ENCODE peak calls at places on chromosomes 13 and 19, in five cellular contexts. E is A549; B is substantia nigra; M is cardiac muscle cell; A is CD8-positive, alpha-beta memory T cell. Q is an unnamed sample.

GRCh38 chr13:20993661-20994440 is 67.5 kb downstream of the LATS2 start:
- DNase-seq in E (no peak), B (no peak), M (peak), A (no peak), Q (no peak)

GRCh38 chr19:7460562-7460966 is 28.3 kb downstream of the PEX11G start:
- DNase-seq in E (no peak), B (no peak), M (peak), A (no peak), Q (no peak)

GRCh38 chr19:58543826-58544590 is at the start of gene TRIM28:
- DNase-seq in E (peak), B (no peak), M (peak), A (peak), Q (peak)

GRCh38 chr19:9877775-9878510 is 42.8 kb downstream of the PIN1 start:
- DNase-seq in E (no peak), B (no peak), M (peak), A (no peak), Q (no peak)

GRCh38 chr13:98775844-98776598 is 23.5 kb upstream of the SLC15A1 start:
- DNase-seq in E (peak), B (no peak), M (no peak), A (no peak), Q (peak)

GRCh38 chr19:27740396-27740795 is 1472.6 kb downstream of the UQCRFS1 start:
- DNase-seq in E (no peak), B (no peak), M (no peak), A (no peak), Q (no peak)

GRCh38 chr13:46926856-46927625 is 30.2 kb upstream of the HTR2A start:
- DNase-seq in E (no peak), B (no peak), M (peak), A (no peak), Q (no peak)

GRCh38 chr13:73794755-73795154 is 339.4 kb downstream of the KLF12 start:
- DNase-seq in E (no peak), B (no peak), M (no peak), A (no peak), Q (no peak)

GRCh38 chr19:4288091-4288777 is 9.2 kb downstream of the SHD start:
- DNase-seq in E (no peak), B (no peak), M (no peak), A (no peak), Q (no peak)

GRCh38 chr13:43203781-43204180 is 180.4 kb downstream of the DNAJC15 start:
- DNase-seq in E (no peak), B (no peak), M (no peak), A (no peak), Q (no peak)

GRCh38 chr19:45913874-45914830 is at the start of gene NANOS2:
- DNase-seq in E (no peak), B (no peak), M (peak), A (no peak), Q (no peak)

GRCh38 chr13:100526299-100527030 is 62.1 kb downstream of the GGACT start:
- DNase-seq in E (no peak), B (no peak), M (no peak), A (no peak), Q (no peak)

GRCh38 chr13:31200636-31200970 is 828 bp downstream of the B3GLCT start:
- DNase-seq in E (peak), B (no peak), M (no peak), A (no peak), Q (no peak)

GRCh38 chr19:13176345-13176744 is 26.1 kb downstream of the IER2 start:
- DNase-seq in E (no peak), B (no peak), M (no peak), A (no peak), Q (no peak)

GRCh38 chr19:6551607-6552450 is 21.0 kb downstream of the TNFSF9 start:
- DNase-seq in E (peak), B (no peak), M (peak), A (peak), Q (no peak)

GRCh38 chr19:14342809-14343208 is 38.4 kb upstream of the ADGRE5 start:
- DNase-seq in E (no peak), B (no peak), M (no peak), A (no peak), Q (no peak)

GRCh38 chr19:48962029-48962848 is 2.9 kb upstream of the FTL start:
- DNase-seq in E (peak), B (no peak), M (peak), A (peak), Q (no peak)

GRCh38 chr13:75347925-75348324 is 134.0 kb downstream of the TBC1D4 start:
- DNase-seq in E (no peak), B (no peak), M (no peak), A (no peak), Q (no peak)

GRCh38 chr19:42316223-42317211 is 3.4 kb downstream of the TMEM145 start:
- DNase-seq in E (no peak), B (no peak), M (peak), A (no peak), Q (no peak)

GRCh38 chr13:101930331-101930730 is 471.5 kb downstream of the FGF14 start:
- DNase-seq in E (no peak), B (no peak), M (no peak), A (no peak), Q (no peak)

GRCh38 chr13:112057736-112058518 is 9.0 kb upstream of the SOX1 start:
- DNase-seq in E (no peak), B (no peak), M (no peak), A (no peak), Q (no peak)

GRCh38 chr13:98792784-98793183 is 40.3 kb upstream of the SLC15A1 start:
- DNase-seq in E (no peak), B (no peak), M (no peak), A (no peak), Q (no peak)

GRCh38 chr13:50400930-50401553 is 385.8 kb downstream of the KCNRG start:
- DNase-seq in E (no peak), B (peak), M (peak), A (no peak), Q (peak)

GRCh38 chr19:35433448-35433847 is 14.6 kb upstream of the FFAR2 start:
- DNase-seq in E (no peak), B (no peak), M (no peak), A (no peak), Q (no peak)
- H3K27ac ChIP-seq in E (no peak), B (no peak), M (no peak), A (no peak), Q (no peak)

DNA sequence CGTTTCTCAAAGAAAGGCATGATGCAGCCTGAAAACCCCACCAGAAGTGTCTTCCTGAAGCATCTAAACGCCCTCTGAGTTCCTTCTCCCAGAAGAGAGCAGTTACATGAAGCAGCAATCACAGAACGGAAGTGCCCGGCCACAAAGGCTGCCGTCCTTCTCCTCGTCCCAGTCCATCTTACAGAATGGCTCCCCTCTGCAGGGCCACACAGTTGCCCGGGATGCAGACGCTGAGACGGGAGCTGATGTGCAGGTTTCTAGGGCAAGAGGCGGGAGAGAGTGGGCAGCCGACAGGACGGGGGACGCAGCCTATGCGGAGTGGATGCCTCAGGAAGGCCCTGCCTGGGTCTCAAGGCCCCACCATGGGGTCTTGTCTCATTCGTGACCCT is 34.9 kb downstream of the RASA3 start:
- DNase-seq in E (no peak), B (no peak), M (no peak), A (no peak), Q (no peak)
- H3K27ac ChIP-seq in E (no peak), B (peak), M (peak), A (no peak), Q (no peak)

DNA sequence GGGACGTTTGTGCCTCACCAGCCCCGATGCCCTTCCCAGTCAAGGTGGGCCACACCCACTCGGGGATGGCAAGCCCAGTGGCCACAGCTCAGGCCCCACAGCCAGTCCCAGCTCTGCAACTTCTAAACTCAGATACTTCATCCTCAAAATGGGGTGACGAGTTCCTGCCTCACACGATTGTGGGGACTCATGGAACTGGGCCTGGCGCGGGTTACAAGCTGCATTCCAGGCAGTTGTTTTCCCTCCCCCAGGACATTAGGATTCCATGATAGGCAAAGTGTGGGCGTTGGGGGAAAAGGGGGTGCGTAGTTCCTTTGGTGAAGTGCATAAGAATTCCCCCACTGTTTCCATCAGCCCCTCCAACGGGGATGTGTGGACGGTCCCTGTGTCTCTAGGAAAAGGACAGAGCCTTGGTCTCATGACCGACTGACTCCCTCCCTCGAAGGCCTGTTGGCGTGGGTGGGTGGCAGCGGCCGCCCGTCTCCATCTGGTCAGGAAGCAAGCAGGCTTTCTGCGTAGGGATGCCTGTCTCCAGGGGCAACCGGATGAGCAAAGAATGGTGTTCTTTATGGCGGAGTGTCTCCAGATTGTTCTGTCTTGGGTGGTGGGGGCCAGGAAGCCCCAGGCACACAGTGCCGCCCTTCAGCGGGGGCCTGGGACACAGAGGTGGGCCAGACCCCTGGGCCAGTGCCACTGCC is 21.0 kb upstream of the NPAS1 start:
- DNase-seq in E (no peak), B (no peak), M (no peak), A (no peak), Q (no peak)
- H3K27ac ChIP-seq in E (no peak), B (peak), M (no peak), A (no peak), Q (no peak)

DNA sequence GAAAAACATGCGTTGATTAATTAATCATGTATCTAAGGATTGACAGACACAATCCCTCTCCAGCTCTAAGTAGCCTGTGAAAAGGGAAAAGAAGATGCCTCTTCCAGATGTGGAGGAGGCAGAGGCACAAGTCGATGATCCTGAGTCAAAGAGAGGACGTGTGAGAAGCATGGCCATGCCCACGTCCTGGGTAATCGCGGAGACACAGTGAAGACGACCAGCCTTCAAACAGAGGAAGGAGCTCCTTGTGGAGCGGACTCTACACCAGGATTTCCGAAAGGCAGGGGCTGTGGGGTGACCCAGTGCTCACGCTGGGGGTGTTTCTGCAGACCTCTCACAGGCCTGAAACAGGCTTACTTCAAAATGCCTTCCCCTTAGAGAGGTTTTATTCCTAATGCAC is 70.5 kb downstream of the COL4A1 start:
- DNase-seq in E (no peak), B (no peak), M (no peak), A (no peak), Q (no peak)
- H3K27ac ChIP-seq in E (no peak), B (no peak), M (no peak), A (no peak), Q (no peak)

DNA sequence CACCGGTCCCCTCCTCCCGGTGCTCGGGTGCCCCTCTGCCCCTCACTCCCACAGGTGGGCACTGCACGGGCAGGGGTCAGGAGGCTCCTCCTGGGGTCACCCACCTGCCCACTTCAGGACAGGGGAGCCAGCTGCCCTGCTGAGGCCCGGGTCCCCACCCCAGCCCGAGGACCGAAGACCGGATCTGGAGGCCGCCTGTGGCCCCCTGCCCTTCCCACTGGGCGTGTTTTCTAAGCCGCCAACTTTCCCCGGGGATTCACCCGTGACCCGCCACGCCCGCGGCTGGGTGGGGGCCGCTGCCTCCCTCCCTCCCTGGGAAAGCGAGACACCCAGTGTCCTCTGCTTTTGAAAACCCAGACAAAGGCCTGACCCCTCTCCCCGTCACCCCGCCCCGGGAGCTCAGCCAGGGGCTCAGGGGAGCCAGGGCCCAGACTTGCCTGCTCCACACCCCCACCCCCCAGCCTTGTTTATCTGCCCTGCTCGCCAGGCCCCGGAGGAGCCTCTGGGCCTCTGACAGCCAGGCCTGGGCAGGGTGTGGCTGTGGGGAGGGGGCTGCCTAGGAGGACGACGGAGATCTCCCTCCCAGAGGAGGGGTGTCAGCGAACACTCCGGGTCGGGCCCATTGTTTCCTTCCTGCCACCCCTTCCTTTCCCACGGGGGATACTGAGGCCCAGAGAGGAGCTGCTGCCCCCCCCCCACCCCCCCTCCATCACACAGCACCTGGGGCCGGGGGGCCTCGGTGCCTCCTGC is 1.4 kb downstream of the PALM start:
- DNase-seq in E (no peak), B (no peak), M (no peak), A (no peak), Q (no peak)
- H3K27ac ChIP-seq in E (no peak), B (peak), M (no peak), A (no peak), Q (no peak)

GRCh38 chr19:11131471-11131870 is 24.1 kb downstream of the SPC24 start:
- DNase-seq in E (no peak), B (no peak), M (no peak), A (no peak), Q (no peak)

GRCh38 chr19:11127905-11128304 is 27.7 kb downstream of the SPC24 start:
- DNase-seq in E (no peak), B (no peak), M (no peak), A (no peak), Q (no peak)

GRCh38 chr19:11136400-11137101 is 19.0 kb downstream of the SPC24 start:
- DNase-seq in E (no peak), B (no peak), M (no peak), A (no peak), Q (no peak)

GRCh38 chr19:11125994-11126685 is 29.4 kb downstream of the SPC24 start:
- DNase-seq in E (peak), B (peak), M (peak), A (peak), Q (no peak)

DNA sequence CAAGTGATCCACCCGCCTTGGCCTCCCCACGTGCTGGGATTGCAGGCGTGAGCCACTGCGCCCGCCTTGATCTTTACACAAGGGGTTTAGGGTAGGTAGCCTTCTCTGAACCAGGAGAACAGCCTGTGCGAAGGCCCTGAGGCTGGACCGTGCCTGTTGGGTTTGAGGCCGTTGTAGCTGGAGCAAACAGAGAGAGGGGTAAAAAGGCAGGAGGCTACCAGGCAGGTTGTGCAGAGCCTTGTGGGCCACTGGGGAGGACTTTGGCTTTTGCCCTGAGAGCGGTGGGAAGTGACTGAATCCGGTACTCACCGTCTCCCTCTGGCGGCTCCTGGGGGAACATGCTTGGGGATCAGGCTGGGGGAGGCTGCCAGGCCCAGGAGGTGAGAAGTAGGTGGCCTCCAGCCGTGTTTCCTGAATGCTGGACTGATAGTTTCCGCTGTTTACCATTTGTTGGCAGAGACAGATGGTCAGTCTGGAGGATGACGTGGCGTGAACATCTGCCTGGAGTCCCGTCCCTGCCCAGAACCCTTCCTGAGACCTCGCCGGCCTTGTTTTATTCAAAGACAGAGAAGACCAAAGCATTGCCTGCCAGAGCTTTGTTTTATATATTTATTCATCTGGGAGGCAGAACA is 24.6 kb downstream of the SPC24 start:
- DNase-seq in E (peak), B (peak), M (peak), A (peak), Q (no peak)
- H3K27ac ChIP-seq in E (peak), B (peak), M (peak), A (no peak), Q (peak)

DNA sequence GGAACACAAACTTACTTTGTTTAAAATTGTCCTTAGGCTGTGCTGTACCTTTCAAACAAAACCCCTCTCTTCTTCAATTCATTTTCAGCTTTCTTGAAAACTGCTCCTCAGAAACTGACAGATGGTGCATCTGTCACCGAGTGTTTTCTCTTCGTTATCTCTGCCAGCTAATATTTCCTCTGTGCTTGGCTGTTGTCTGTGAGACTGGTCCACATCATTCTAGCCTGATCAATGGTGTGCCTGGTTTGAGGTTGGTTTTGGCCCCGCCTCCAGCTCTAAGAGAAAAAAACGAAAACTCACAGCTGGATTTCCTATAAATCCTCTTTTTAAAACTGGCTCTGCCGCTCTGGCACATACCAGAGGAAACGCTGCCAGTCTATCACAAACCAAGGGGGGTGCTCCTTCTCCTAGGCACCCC is 79.7 kb downstream of the STARD13 start:
- DNase-seq in E (no peak), B (no peak), M (peak), A (no peak), Q (no peak)
- H3K27ac ChIP-seq in E (no peak), B (peak), M (no peak), A (no peak), Q (peak)